ENCODE peak calls at places on chromosomes 7 and 10, in six cellular contexts. P, S, O, U, Z and J are unnamed samples.

GRCh38 chr10:12388671-12389070 is 39.3 kb downstream of the CAMK1D start:
- DNase-seq in P (no peak), S (no peak), O (no peak), U (no peak), Z (no peak), J (no peak)

GRCh38 chr10:109956454-109957091 is 33.3 kb upstream of the XPNPEP1 start:
- DNase-seq in P (peak), S (peak), O (peak), U (no peak), Z (no peak), J (peak)

GRCh38 chr7:101614939-101615302 is 14.2 kb downstream of the MYL10 start:
- DNase-seq in P (no peak), S (peak), O (no peak), U (no peak), Z (peak), J (no peak)

GRCh38 chr7:40571796-40572195 is 437.0 kb downstream of the SUGCT start:
- DNase-seq in P (peak), S (no peak), O (no peak), U (no peak), Z (no peak), J (peak)

GRCh38 chr7:132307465-132307864 is 268.8 kb downstream of the PLXNA4 start:
- DNase-seq in P (no peak), S (no peak), O (peak), U (no peak), Z (no peak), J (no peak)

GRCh38 chr10:100014129-100014762 is 4.5 kb upstream of the DNMBP start:
- DNase-seq in P (no peak), S (no peak), O (peak), U (no peak), Z (no peak), J (no peak)

GRCh38 chr7:38658916-38659315 is 27.7 kb upstream of the AMPH start:
- DNase-seq in P (peak), S (no peak), O (no peak), U (no peak), Z (no peak), J (no peak)

GRCh38 chr10:73837072-73837471 is 25.7 kb upstream of the NDST2 start:
- DNase-seq in P (peak), S (no peak), O (no peak), U (no peak), Z (no peak), J (no peak)

GRCh38 chr7:105790996-105791395 is 85.4 kb downstream of the ATXN7L1 start:
- DNase-seq in P (no peak), S (peak), O (no peak), U (no peak), Z (no peak), J (peak)

GRCh38 chr7:2508327-2509231 is 11.0 kb upstream of the LFNG start:
- DNase-seq in P (peak), S (no peak), O (peak), U (no peak), Z (no peak), J (no peak)

GRCh38 chr7:25884265-25884664 is 267.7 kb upstream of the NFE2L3 start:
- DNase-seq in P (no peak), S (no peak), O (no peak), U (no peak), Z (no peak), J (no peak)

GRCh38 chr10:128922619-128923018 is 544.4 kb upstream of the MGMT start:
- DNase-seq in P (no peak), S (no peak), O (no peak), U (no peak), Z (no peak), J (no peak)

GRCh38 chr7:133139350-133139749 is 57.5 kb upstream of the CHCHD3 start:
- DNase-seq in P (peak), S (no peak), O (no peak), U (no peak), Z (no peak), J (peak)

GRCh38 chr10:79061441-79062315 is 7.1 kb upstream of the ZMIZ1 start:
- DNase-seq in P (no peak), S (no peak), O (no peak), U (no peak), Z (peak), J (no peak)

DNA sequence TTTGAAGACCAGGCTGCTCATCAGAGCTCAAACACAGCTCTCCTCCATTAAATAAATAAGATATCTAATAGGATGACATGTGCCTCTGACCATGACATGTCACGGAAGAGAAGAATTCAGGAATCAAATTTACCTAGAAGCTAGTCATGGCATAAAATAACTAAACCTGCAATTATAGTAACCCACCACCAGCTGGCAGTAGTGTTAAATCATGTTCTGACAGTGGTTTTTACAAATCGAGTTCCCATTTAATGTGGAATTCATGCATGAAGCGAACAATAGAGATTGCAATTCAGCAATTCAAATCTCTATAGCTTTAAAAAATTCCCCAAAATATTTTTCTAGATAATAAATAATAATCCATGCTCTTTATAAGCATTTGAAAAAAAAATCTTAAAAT is 74.6 kb upstream of the IKZF1 start:
- DNase-seq in P (peak), S (no peak), O (peak), U (no peak), Z (no peak), J (no peak)
- TF ChIP-seq CTCF in P (peak), S (no peak), O (peak), U (no peak), Z (no peak), J (peak)

DNA sequence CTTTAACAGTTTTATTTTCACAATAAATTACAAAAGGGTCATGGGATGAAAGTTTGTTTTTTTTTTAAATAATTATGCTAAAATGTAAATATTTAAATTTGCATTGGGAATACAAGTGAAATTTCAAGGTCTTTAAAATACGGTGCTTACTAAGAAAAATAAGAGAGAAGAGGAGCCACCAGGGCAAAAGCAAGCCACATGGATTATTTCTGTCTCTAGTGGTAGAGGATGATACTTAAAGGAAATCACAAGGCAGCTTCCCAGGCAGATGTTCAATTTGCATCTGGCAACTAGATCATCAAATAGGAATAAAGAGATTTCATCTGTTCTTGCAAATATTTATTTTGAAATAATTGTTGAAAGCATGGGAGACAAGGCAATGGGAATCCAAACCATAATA is 111.1 kb downstream of the MDFIC start:
- DNase-seq in P (no peak), S (no peak), O (no peak), U (no peak), Z (no peak), J (no peak)
- TF ChIP-seq CTCF in P (no peak), S (no peak), O (no peak), U (no peak), Z (no peak), J (no peak)

GRCh38 chr10:71064413-71065118 is 147.8 kb upstream of the UNC5B start:
- DNase-seq in P (no peak), S (no peak), O (no peak), U (no peak), Z (no peak), J (no peak)
- TF ChIP-seq CTCF in P (no peak), S (no peak), O (peak), U (no peak), Z (no peak), J (peak)

DNA sequence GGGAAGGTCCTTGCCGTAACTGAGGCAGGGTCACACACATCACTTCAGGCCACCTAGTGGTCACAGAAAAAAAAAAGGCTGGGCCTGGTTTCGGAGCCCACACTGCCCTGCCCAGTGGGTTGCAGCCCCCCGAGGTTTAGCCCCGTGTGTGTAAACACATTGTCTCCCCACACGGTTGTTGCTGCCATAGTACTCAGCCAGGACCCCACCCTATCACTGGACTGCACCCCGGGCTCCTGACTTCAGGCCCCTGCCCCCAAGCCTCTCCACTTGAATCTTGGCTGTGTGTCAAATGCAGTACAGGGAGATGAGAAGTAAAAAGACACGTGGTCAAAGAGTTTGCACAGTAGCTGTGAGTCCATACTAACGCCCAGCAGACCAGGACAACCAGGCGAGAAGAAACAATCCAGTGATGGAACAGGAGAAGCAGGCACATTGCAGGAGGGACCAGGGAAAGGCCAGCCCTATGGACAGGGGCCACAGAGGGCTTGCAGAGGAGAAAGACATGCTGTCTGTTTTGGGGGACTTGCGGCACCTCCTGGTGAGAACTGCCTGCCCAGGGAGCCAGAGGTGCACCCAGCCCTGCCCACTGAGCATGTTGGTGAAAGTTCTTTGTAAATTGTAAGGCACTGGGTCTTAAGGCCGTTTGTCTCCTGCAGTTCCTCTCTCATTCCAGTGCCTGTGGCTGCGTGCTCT is 91.3 kb upstream of the MACROH2A2 start:
- DNase-seq in P (no peak), S (no peak), O (no peak), U (no peak), Z (no peak), J (no peak)
- TF ChIP-seq CTCF in P (peak), S (peak), O (peak), U (no peak), Z (peak), J (peak)